ENCODE peak calls at places on chromosomes 12 and 14, in ten cellular contexts. O, R, Y, B, N, L, S, M, F and T are unnamed samples.

GRCh38 chr12:78778339-78778738 is 86.2 kb upstream of the SYT1 start:
- DNase-seq in F (no peak), M (no peak), B (no peak), N (no peak), R (no peak), O (peak; percentile 26), S (no peak), L (no peak), Y (no peak), T (no peak)

GRCh38 chr12:63415357-63415756 is 252.9 kb downstream of the DPY19L2 start:
- DNase-seq in O (no peak), N (no peak), B (no peak), F (no peak), R (no peak), Y (no peak), M (no peak), S (no peak), L (no peak), T (no peak)

GRCh38 chr12:52010692-52011601 is 4.2 kb downstream of the TAMALIN start:
- DNase-seq in O (no peak), B (no peak), Y (no peak), N (no peak), S (no peak), F (no peak), M (no peak), R (no peak), L (no peak), T (no peak)

GRCh38 chr14:58599145-58599544 is 38.6 kb upstream of the DACT1 start:
- DNase-seq in M (no peak), L (no peak), S (no peak), B (no peak), R (no peak), F (no peak), Y (no peak), N (no peak), O (no peak), T (no peak)

GRCh38 chr14:105294142-105294597 is 6.6 kb downstream of the BRF1 start:
- DNase-seq in R (peak; percentile 57), O (no peak), Y (peak; percentile 50), L (no peak), F (peak; percentile 55), N (no peak), S (peak; percentile 39), M (peak; percentile 73), B (no peak), T (no peak)

GRCh38 chr14:20197459-20197858 is 6.8 kb downstream of the OR11G2 start:
- DNase-seq in B (peak; percentile 62), N (no peak), S (no peak), L (no peak), M (no peak), R (no peak), F (no peak), Y (no peak), O (no peak), T (no peak)

GRCh38 chr12:52359511-52360103 is 7.7 kb downstream of the KRT85 start:
- DNase-seq in F (no peak), B (no peak), Y (no peak), O (no peak), L (no peak), N (no peak), R (no peak), M (no peak), S (no peak), T (no peak)

GRCh38 chr12:131829351-131829794 is 1.2 kb downstream of the MMP17 start:
- DNase-seq in B (no peak), O (peak; percentile 44), Y (no peak), L (no peak), F (no peak), R (no peak), N (no peak), M (no peak), S (no peak), T (no peak)

GRCh38 chr12:77932216-77932615 is 101.5 kb downstream of the NAV3 start:
- DNase-seq in O (no peak), F (no peak), M (no peak), L (peak; percentile 61), R (no peak), Y (no peak), B (no peak), S (no peak), N (no peak), T (no peak)

GRCh38 chr12:19131020-19131431 is 1.5 kb downstream of the PLEKHA5 start:
- DNase-seq in R (peak; percentile 26), L (peak; percentile 62), F (no peak), N (no peak), M (no peak), O (peak; percentile 74), S (no peak), B (no peak), Y (peak; percentile 60), T (no peak)

GRCh38 chr12:72829838-72830237 is 557.7 kb downstream of the TRHDE start:
- DNase-seq in B (no peak), Y (no peak), R (no peak), M (no peak), O (no peak), N (no peak), F (no peak), L (no peak), S (no peak), T (no peak)

GRCh38 chr14:54483073-54483745 is 5.6 kb downstream of the GMFB start:
- DNase-seq in S (no peak), R (no peak), F (no peak), M (no peak), O (peak; percentile 49), N (no peak), L (no peak), B (no peak), Y (no peak), T (no peak)

GRCh38 chr12:117967512-117967911 is 1.3 kb downstream of the KSR2 start:
- DNase-seq in Y (no peak), M (no peak), N (no peak), B (no peak), R (no peak), L (peak; percentile 37), O (no peak), S (no peak), F (no peak), T (no peak)

GRCh38 chr14:77102154-77102553 is 4.1 kb downstream of the CIPC start:
- DNase-seq in Y (no peak), F (no peak), R (no peak), M (no peak), L (no peak), N (no peak), O (no peak), B (no peak), S (no peak), T (no peak)

GRCh38 chr12:27555316-27555715 is 31.3 kb downstream of the PPFIBP1 start:
- DNase-seq in R (no peak), Y (no peak), S (no peak), M (no peak), F (no peak), N (no peak), B (no peak), O (no peak), L (no peak), T (no peak)

GRCh38 chr12:50213439-50213838 is 46.3 kb upstream of the CERS5 start:
- DNase-seq in Y (no peak), O (peak; percentile 58), M (no peak), S (no peak), F (no peak), R (no peak), N (no peak), L (no peak), B (no peak), T (no peak)

GRCh38 chr12:50215033-50215432 is 47.9 kb upstream of the CERS5 start:
- DNase-seq in S (no peak), F (no peak), Y (peak; percentile 39), N (no peak), O (peak; percentile 87), B (no peak), L (no peak), R (no peak), M (no peak), T (no peak)

GRCh38 chr12:50214018-50214417 is 46.8 kb upstream of the CERS5 start:
- DNase-seq in F (no peak), N (no peak), Y (no peak), O (no peak), M (no peak), S (no peak), B (no peak), L (no peak), R (no peak), T (no peak)

GRCh38 chr12:50211392-50212070 is 44.4 kb upstream of the CERS5 start:
- DNase-seq in B (no peak), M (no peak), F (no peak), N (no peak), O (peak; percentile 35), L (no peak), S (no peak), Y (no peak), R (no peak), T (peak; percentile 51)

GRCh38 chr12:50212071-50212467 is 44.9 kb upstream of the CERS5 start:
- DNase-seq in Y (no peak), M (no peak), O (no peak), R (no peak), S (no peak), N (no peak), B (no peak), F (no peak), L (no peak), T (no peak)
- H3K27ac ChIP-seq in Y (peak overlapping the region; percentile 68), M (no peak overlapping the region), O (peak overlapping the region; percentile 16), R (peak overlapping the region; percentile 28), S (peak overlapping the region; percentile 51), N (peak overlapping the region; percentile 64), B (peak overlapping the region; percentile 75), F (peak overlapping the region; percentile 15), L (no peak overlapping the region), T (peak overlapping the region; percentile 67)

GRCh38 chr12:57531836-57532235 is 9.2 kb downstream of the MBD6 start:
- DNase-seq in Y (no peak), L (no peak), M (no peak), B (no peak), O (no peak), F (no peak), S (no peak), R (no peak), N (no peak), T (peak; percentile 86)
- H3K36me3 ChIP-seq in Y (peaks cover 76% of the 10 kb centered on the region), L (peaks cover 20% of the 10 kb centered on the region), M (peaks cover 20% of the 10 kb centered on the region), B (peaks cover 89% of the 10 kb centered on the region), O (peaks cover 54% of the 10 kb centered on the region), F (peaks cover 78% of the 10 kb centered on the region), S (peaks cover 97% of the 10 kb centered on the region), R (peaks cover 91% of the 10 kb centered on the region), N (peaks cover 25% of the 10 kb centered on the region), T (peaks cover 99% of the 10 kb centered on the region)

GRCh38 chr12:108318472-108319275 is 20.4 kb downstream of the CMKLR1 start:
- DNase-seq in Y (no peak), M (no peak), S (no peak), O (no peak), L (no peak), B (no peak), N (no peak), F (no peak), R (no peak), T (no peak)
- H3K27me3 ChIP-seq in Y (peaks cover 2% of the 10 kb centered on the region), M (no peaks in the 10 kb centered on the region), S (no peaks in the 10 kb centered on the region), O (peaks cover 54% of the 10 kb centered on the region), L (no peaks in the 10 kb centered on the region), B (no peaks in the 10 kb centered on the region), N (no peaks in the 10 kb centered on the region), F (no peaks in the 10 kb centered on the region), R (no peaks in the 10 kb centered on the region), T (no peaks in the 10 kb centered on the region)

DNA sequence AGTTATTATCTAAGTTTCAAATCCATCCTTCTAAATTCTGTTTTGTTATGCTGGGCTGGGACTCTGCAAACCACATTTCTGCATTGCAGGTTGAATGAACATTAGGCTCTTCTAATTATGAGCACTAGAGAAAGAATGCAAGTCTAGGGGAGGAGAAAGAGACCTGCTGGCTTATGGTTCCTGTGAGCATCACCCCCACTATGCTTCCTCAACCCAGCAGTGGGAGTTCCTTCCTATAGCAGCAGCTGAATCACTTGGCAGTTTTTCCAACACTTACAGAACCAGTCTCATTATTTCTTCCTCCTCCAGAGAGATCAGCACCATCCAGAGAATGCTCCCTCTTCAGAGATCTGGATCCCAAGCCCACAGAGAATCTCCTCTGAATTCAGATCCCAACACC is 297.7 kb upstream of the CLEC14A start:
- DNase-seq in Y (peak; percentile 89), N (no peak), O (peak; percentile 36), B (no peak), L (no peak), M (no peak), F (no peak), S (no peak), R (no peak), T (no peak)
- H3K27ac ChIP-seq in Y (no peak overlapping the region), N (no peak overlapping the region), O (no peak overlapping the region), B (no peak overlapping the region), L (no peak overlapping the region), M (no peak overlapping the region), F (no peak overlapping the region), S (no peak overlapping the region), R (no peak overlapping the region), T (no peak overlapping the region)